ENCODE peak calls at places on chromosomes 11 and 22, in five cellular contexts. E is stomach, O is ovary, I is K562, H is A549. M is an unnamed sample.

GRCh38 chr11:16986434-16987204 is 27.6 kb downstream of the PLEKHA7 start:
- DNase-seq in O (peak), I (peak), E (peak), H (no peak), M (peak)

GRCh38 chr11:68912254-68912653 is 8.6 kb downstream of the IGHMBP2 start:
- DNase-seq in O (no peak), I (no peak), E (no peak), H (no peak), M (no peak)

GRCh38 chr22:39314251-39314971 is 5.0 kb downstream of the RPL3 start:
- DNase-seq in I (no peak), H (no peak), E (no peak), O (no peak), M (no peak)

GRCh38 chr11:47946682-47947575 is 33.4 kb upstream of the PTPRJ start:
- DNase-seq in I (peak), E (peak), H (peak), O (peak), M (no peak)

GRCh38 chr11:86596861-86597632 is 75.4 kb downstream of the ME3 start:
- DNase-seq in H (no peak), E (no peak), I (no peak), O (no peak), M (no peak)

GRCh38 chr11:14589421-14589820 is 54.2 kb upstream of the PDE3B start:
- DNase-seq in E (no peak), H (no peak), O (no peak), I (no peak), M (no peak)

GRCh38 chr11:76153609-76153949 is 52.7 kb downstream of the WNT11 start:
- DNase-seq in E (no peak), H (no peak), I (no peak), O (no peak), M (no peak)

GRCh38 chr11:57704932-57705331 is 7.1 kb downstream of the MED19 start:
- DNase-seq in H (no peak), O (no peak), I (no peak), E (no peak), M (no peak)

GRCh38 chr11:8768625-8769333 is 86.2 kb downstream of the RPL27A start:
- DNase-seq in I (peak), O (no peak), E (peak), H (peak), M (no peak)

GRCh38 chr22:28410050-28410816 is 269.4 kb downstream of the TTC28 start:
- DNase-seq in H (no peak), E (no peak), O (no peak), I (peak), M (no peak)

GRCh38 chr11:71251761-71252433 is 480 bp downstream of the SHANK2 start:
- DNase-seq in I (no peak), O (no peak), E (peak), H (peak), M (peak)

GRCh38 chr11:62004473-62004872 is 37.0 kb upstream of the FTH1 start:
- DNase-seq in I (no peak), H (no peak), O (peak), E (no peak), M (peak)

GRCh38 chr11:132140056-132140455 is 769.6 kb downstream of the NTM start:
- DNase-seq in H (no peak), I (no peak), O (no peak), E (no peak), M (no peak)

GRCh38 chr11:12052676-12053605 is 44.5 kb upstream of the DKK3 start:
- DNase-seq in O (no peak), H (peak), E (no peak), I (no peak), M (no peak)
- TF ChIP-seq CTCF in O (no peak), H (no peak), E (no peak), I (peak), M (no peak)

DNA sequence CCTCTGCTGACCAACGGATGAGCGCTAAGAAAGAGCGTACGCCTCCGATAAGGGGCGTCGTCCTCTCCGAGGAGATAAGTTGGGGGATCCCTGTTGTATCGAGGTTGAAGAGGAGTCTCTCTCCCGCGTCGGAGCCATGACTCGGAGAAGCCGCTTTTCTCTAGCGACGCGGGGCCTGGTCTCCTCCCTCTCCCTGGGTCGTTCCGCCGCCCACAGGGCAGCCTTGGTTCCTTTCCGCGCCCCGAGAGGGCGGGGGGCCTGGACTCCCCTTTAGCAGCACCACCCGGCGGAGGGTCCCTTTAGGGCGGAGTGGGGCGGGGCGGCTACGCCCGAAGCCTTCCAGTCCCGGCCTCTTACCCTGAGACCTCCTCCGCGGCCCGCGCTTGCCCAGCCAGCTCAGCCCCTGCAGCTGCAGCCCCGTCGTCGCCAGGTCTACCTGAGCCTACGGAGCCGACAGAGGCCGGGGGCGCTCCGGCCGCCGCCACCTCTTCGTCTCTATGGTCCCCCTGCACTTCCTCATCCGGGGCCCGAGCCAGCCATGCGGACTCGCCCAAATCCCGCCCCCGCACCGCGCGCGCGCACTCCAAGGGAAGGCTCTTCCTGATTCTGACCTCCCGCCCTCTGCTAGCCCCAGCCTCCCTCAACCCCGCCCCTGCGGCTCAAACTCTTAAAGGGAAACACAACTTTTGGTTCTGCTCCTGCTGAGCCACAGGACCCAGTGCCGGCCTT is at the start of gene PRR14L:
- DNase-seq in I (peak), O (peak), E (peak), H (peak), M (peak)
- TF ChIP-seq POLR2A in I (peak), O (peak), E (peak), H (peak), M (peak)

GRCh38 chr22:24728790-24729637 is 45.5 kb downstream of the PIWIL3 start:
- DNase-seq in E (no peak), O (peak), H (no peak), I (peak), M (no peak)

GRCh38 chr22:24726848-24727217 is 47.7 kb downstream of the PIWIL3 start:
- DNase-seq in I (no peak), H (no peak), E (no peak), O (no peak), M (no peak)

GRCh38 chr22:24730864-24731263 is 43.7 kb downstream of the PIWIL3 start:
- DNase-seq in H (no peak), I (no peak), O (no peak), E (no peak), M (no peak)

GRCh38 chr22:24725736-24726135 is 48.8 kb downstream of the PIWIL3 start:
- DNase-seq in H (no peak), O (no peak), I (no peak), E (no peak), M (no peak)

GRCh38 chr22:24727218-24727851 is 47.2 kb downstream of the PIWIL3 start:
- DNase-seq in I (peak), H (peak), E (peak), O (no peak), M (no peak)
- TF ChIP-seq EP300 in I (peak), H (no peak), E (no peak), O (no peak), M (no peak)

GRCh38 chr22:37634505-37635002 is 4.9 kb upstream of the SH3BP1 start:
- DNase-seq in E (no peak), I (peak), H (no peak), O (no peak), M (no peak)
- TF ChIP-seq CTCF in E (no peak), I (peak), H (no peak), O (peak), M (no peak)

GRCh38 chr11:128633384-128633965 is 46.1 kb upstream of the ETS1 start:
- DNase-seq in I (no peak), H (no peak), E (no peak), O (no peak), M (no peak)

GRCh38 chr11:128629516-128630106 is 42.3 kb upstream of the ETS1 start:
- DNase-seq in O (no peak), H (no peak), I (no peak), E (no peak), M (no peak)

GRCh38 chr11:128632151-128632791 is 44.9 kb upstream of the ETS1 start:
- DNase-seq in H (peak), O (peak), I (no peak), E (no peak), M (no peak)

GRCh38 chr11:128630367-128631230 is 43.2 kb upstream of the ETS1 start:
- DNase-seq in O (peak), H (peak), E (peak), I (peak), M (peak)

GRCh38 chr11:128634395-128634794 is 47.0 kb upstream of the ETS1 start:
- DNase-seq in I (no peak), O (no peak), E (no peak), H (no peak), M (no peak)
- TF ChIP-seq POLR2A in I (no peak), O (no peak), E (no peak), H (no peak), M (no peak)

GRCh38 chr11:65558002-65558784 is at the start of gene LTBP3:
- DNase-seq in I (peak), H (peak), E (peak), O (peak), M (peak)

GRCh38 chr11:65559951-65560537 is 1.9 kb upstream of the LTBP3 start:
- DNase-seq in O (no peak), E (no peak), I (peak), H (peak), M (no peak)

GRCh38 chr11:65557280-65558001 is 718 bp downstream of the LTBP3 start:
- DNase-seq in I (no peak), H (peak), O (peak), E (no peak), M (no peak)

GRCh38 chr11:65559535-65559934 is 1.4 kb upstream of the LTBP3 start:
- DNase-seq in H (no peak), I (no peak), O (no peak), E (no peak), M (no peak)

DNA sequence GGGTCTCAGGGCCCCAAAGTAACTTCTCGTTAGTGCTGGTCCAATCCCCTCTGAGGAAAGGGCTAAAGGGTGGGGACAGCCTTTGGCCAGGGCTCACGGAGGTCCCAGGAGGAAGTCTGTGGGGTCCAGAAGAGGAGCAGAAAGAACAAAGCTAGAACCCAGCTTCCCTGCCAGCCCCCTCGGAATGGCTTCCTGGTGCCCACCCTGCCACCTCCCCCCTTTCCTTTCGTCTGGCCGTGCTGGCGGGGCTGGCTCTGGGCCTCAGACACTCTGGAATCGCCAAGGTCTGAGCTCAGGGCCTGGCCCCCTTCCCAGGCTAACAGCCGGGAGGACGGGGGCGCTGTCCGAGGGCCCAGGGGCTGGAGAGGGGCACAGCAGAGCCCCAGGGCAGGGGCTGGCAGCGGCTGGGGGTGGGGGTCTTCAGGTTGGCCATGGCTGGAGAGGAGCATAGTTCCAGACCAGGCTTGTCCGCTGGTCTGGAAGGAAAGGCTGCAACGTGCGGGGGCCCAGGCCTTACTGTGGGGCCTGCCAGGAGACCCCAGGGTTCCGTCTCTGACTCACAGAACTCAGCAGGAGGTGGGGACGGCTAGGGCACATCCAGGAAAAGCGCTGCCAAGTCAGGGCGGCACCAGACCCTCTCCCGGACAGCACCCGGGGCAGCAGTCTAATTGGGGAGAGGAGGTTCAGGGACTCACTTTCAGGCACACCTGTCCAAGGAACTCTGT is 788 bp upstream of the LTBP3 start:
- DNase-seq in E (peak), O (peak), I (no peak), H (peak), M (no peak)
- TF ChIP-seq EP300 in E (no peak), O (no peak), I (no peak), H (no peak), M (no peak)

M was measured in upper lobe of left lung.